ENCODE peak calls at places on chromosome 18, in six cellular contexts. V is fibroblast of mammary gland, D is small intestine, E is fibroblast of lung, P is astrocyte of the spinal cord, G is cardiac fibroblast. N is an unnamed sample.

GRCh38 chr18:9796933-9797549 is 88.7 kb upstream of the TXNDC2 start:
- DNase-seq in V (peak), D (no peak), E (no peak), P (no peak), G (no peak), N (peak)

GRCh38 chr18:1527805-1528204 is 623.1 kb downstream of the ADCYAP1 start:
- DNase-seq in V (no peak), D (no peak), E (no peak), P (no peak), G (no peak), N (no peak)

GRCh38 chr18:903703-904102 is 968 bp upstream of the ADCYAP1 start:
- DNase-seq in V (peak), D (peak), E (peak), P (peak), G (peak), N (no peak)

GRCh38 chr18:61992923-61993322 is 100.1 kb upstream of the RNF152 start:
- DNase-seq in V (peak), D (peak), E (peak), P (peak), G (peak), N (peak)

GRCh38 chr18:42183746-42184145 is 228.7 kb downstream of the PIK3C3 start:
- DNase-seq in V (peak), D (no peak), E (peak), P (peak), G (peak), N (peak)

GRCh38 chr18:58180172-58180571 is 136.1 kb downstream of the NEDD4L start:
- DNase-seq in V (no peak), D (peak), E (no peak), P (no peak), G (no peak), N (no peak)

GRCh38 chr18:79664525-79665125 is 15.0 kb upstream of the CTDP1 start:
- DNase-seq in V (peak), D (no peak), E (peak), P (peak), G (peak), N (peak)

GRCh38 chr18:35605686-35606417 is 24.3 kb downstream of the GALNT1 start:
- DNase-seq in V (peak), D (no peak), E (peak), P (peak), G (peak), N (no peak)

GRCh38 chr18:72638353-72638752 is 94.2 kb upstream of the CBLN2 start:
- DNase-seq in V (no peak), D (no peak), E (no peak), P (no peak), G (no peak), N (no peak)

GRCh38 chr18:66560092-66560491 is 43.8 kb downstream of the CDH19 start:
- DNase-seq in V (peak), D (peak), E (peak), P (peak), G (peak), N (peak)

GRCh38 chr18:11108956-11109355 is 40.4 kb downstream of the PIEZO2 start:
- DNase-seq in V (no peak), D (no peak), E (no peak), P (no peak), G (no peak), N (no peak)

GRCh38 chr18:80037300-80037699 is 3.1 kb downstream of the RBFA start:
- DNase-seq in V (no peak), D (no peak), E (no peak), P (no peak), G (no peak), N (no peak)

GRCh38 chr18:8515142-8515865 is 93.9 kb upstream of the RAB12 start:
- DNase-seq in V (no peak), D (no peak), E (no peak), P (no peak), G (no peak), N (no peak)

GRCh38 chr18:46555213-46555612 is 101.8 kb downstream of the LOXHD1 start:
- DNase-seq in V (no peak), D (no peak), E (no peak), P (no peak), G (no peak), N (no peak)

GRCh38 chr18:79332601-79333000 is 63.1 kb upstream of the NFATC1 start:
- DNase-seq in V (no peak), D (no peak), E (no peak), P (no peak), G (no peak), N (no peak)

GRCh38 chr18:56962322-56962721 is 184.6 kb upstream of the BOD1L2 start:
- DNase-seq in V (no peak), D (no peak), E (no peak), P (no peak), G (no peak), N (no peak)

GRCh38 chr18:33746261-33746660 is 168.2 kb downstream of the ASXL3 start:
- DNase-seq in V (no peak), D (no peak), E (no peak), P (no peak), G (no peak), N (no peak)

GRCh38 chr18:9259148-9259547 is 75.4 kb upstream of the TWSG1 start:
- DNase-seq in V (no peak), D (no peak), E (no peak), P (no peak), G (no peak), N (no peak)

GRCh38 chr18:38611036-38611964 is 1045.7 kb upstream of the CELF4 start:
- DNase-seq in V (no peak), D (no peak), E (no peak), P (no peak), G (no peak), N (no peak)

GRCh38 chr18:55038162-55038561 is 78.9 kb upstream of the CCDC68 start:
- DNase-seq in V (peak), D (no peak), E (peak), P (peak), G (no peak), N (peak)

GRCh38 chr18:63158012-63158631 is 161.4 kb downstream of the BCL2 start:
- DNase-seq in V (no peak), D (no peak), E (no peak), P (no peak), G (no peak), N (no peak)

GRCh38 chr18:63160172-63160995 is 159.2 kb downstream of the BCL2 start:
- DNase-seq in V (no peak), D (no peak), E (no peak), P (no peak), G (peak), N (no peak)

GRCh38 chr18:63158676-63159291 is 160.8 kb downstream of the BCL2 start:
- DNase-seq in V (no peak), D (no peak), E (no peak), P (no peak), G (no peak), N (no peak)

GRCh38 chr18:63161032-63161727 is 158.4 kb downstream of the BCL2 start:
- DNase-seq in V (no peak), D (no peak), E (peak), P (no peak), G (no peak), N (no peak)

DNA sequence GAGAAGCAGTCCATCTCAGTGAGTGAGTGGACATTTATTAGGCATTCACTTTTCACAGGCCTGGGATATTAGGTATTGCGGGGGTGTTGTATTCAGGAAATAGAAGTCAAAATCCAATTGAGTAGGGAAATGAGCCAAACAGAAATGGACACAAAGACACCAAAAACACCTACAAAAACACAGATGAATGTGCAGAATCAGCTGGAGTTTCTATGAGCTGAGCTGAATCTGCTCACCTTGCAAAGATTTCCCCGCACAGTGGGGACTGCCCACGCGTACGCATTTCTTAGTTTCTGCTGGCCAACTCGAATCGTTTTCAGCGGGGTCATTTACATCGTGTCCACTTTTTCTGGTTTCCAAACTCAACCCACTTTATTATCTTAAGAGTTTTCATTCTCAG is 160.0 kb downstream of the BCL2 start:
- DNase-seq in V (no peak), D (no peak), E (no peak), P (no peak), G (no peak), N (no peak)
- H3K4me3 ChIP-seq in V (no peak), D (no peak), E (no peak), P (no peak), G (no peak), N (no peak)

GRCh38 chr18:37565985-37566478 is 434 bp upstream of the CELF4 start:
- DNase-seq in V (peak), D (no peak), E (peak), P (peak), G (peak), N (peak)
- H3K4me3 ChIP-seq in V (no peak), D (peak), E (no peak), P (peak), G (peak), N (peak)

GRCh38 chr18:22550366-22550765 is 132.7 kb upstream of the CTAGE1 start:
- DNase-seq in V (peak), D (no peak), E (peak), P (no peak), G (no peak), N (peak)
- H3K4me3 ChIP-seq in V (no peak), D (no peak), E (no peak), P (no peak), G (no peak), N (no peak)

DNA sequence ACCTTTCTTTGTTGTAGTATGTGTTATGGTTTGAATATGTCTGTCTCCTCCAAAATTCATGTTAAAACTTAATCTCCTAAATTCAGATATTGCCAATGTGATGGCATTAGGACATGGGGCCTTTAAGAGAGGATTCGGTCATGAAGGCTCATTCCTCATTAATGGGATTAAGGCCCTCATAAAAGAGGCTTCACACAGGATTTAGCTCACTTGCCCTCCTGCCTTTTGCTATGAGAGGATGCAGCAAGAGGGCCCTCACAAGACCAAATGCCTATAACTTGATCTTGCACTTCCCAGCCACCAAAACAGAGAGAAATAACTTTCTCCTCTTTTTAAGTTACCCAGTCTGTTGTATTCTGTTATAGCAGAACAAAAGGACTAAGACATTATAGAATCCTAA is 19.7 kb downstream of the ZBTB14 start:
- DNase-seq in V (no peak), D (no peak), E (no peak), P (no peak), G (no peak), N (no peak)
- H3K4me3 ChIP-seq in V (no peak), D (no peak), E (no peak), P (no peak), G (no peak), N (no peak)

DNA sequence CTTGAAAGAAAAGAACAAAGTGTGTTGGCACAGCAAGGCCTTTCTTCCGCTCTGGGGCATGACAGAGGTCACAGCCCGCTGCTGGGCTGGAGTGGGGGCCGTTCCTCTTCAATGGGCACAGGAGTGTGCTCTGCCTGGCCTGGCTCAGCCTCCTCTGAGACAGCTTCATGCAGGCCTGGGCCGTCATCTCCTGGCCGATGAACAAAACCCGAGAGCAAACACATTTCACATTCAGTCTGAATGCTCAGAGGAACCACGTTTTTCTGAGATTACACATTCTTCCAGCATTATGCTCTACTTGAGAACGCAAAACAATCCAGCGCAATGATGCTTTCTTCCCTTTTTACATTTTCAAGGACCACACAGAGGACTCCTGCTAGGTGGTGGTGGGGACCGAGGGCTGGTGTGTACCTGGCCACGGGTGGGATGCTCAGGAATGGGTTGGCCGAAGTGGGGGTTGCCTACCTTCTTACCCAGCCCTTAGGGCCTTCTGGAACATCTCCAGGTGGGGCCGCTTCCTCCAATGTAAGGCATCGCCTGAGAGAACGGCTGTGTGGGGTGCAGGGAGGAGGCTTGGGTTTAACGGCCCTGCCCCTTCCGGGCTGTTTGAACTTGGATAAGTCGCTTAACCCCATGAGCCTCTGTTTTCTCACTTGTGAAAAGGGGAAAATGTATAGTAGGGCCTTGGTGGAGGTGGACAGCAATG is 34.8 kb downstream of the EMILIN2 start:
- DNase-seq in V (peak), D (no peak), E (peak), P (peak), G (peak), N (peak)
- H3K4me3 ChIP-seq in V (no peak), D (no peak), E (no peak), P (no peak), G (no peak), N (peak)

DNA sequence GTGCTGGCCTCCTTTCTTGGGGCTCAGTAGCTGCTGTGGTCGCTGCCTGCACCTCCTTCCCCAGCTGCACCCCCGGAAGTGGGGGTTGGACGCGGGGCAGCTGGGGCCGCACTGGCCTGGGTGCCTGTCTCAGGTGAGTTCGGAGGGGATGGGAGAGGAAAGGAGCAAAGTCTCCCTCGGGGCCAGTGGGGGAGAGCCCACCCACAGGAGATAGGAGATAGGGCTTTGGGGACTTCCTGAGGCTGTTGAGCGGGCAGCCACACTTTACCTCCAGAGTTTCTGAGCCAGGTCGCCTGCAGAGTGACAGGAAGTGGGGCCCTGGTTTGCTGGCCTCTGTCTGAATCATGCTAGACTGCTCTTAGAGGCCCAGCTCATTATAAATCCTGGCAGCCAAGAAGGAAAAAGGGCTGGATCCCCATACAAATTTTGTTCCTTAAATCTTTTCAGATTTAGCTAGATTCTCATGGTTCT is 8.1 kb downstream of the MBP start:
- DNase-seq in V (no peak), D (peak), E (peak), P (peak), G (no peak), N (no peak)
- H3K4me3 ChIP-seq in V (no peak), D (no peak), E (no peak), P (no peak), G (no peak), N (no peak)

GRCh38 chr18:75132068-75132467 is 76.9 kb downstream of the PTGR3 start:
- DNase-seq in V (no peak), D (no peak), E (no peak), P (no peak), G (no peak), N (no peak)
- H3K4me3 ChIP-seq in V (no peak), D (no peak), E (no peak), P (no peak), G (no peak), N (no peak)

GRCh38 chr18:21706386-21706865 is 1.9 kb upstream of the ABHD3 start:
- DNase-seq in V (no peak), D (no peak), E (no peak), P (no peak), G (no peak), N (no peak)

GRCh38 chr18:21704603-21705364 is at the start of gene ABHD3:
- DNase-seq in V (peak), D (peak), E (peak), P (peak), G (peak), N (peak)

GRCh38 chr18:21701621-21702020 is 3.0 kb downstream of the ABHD3 start:
- DNase-seq in V (no peak), D (no peak), E (no peak), P (no peak), G (no peak), N (no peak)

GRCh38 chr18:21702602-21703001 is 2.0 kb downstream of the ABHD3 start:
- DNase-seq in V (no peak), D (peak), E (peak), P (no peak), G (no peak), N (no peak)

GRCh38 chr18:21703241-21703820 is 1.2 kb downstream of the ABHD3 start:
- DNase-seq in V (no peak), D (peak), E (peak), P (no peak), G (peak), N (no peak)
- H3K4me3 ChIP-seq in V (peak), D (peak), E (peak), P (peak), G (peak), N (peak)

GRCh38 chr18:37254256-37254880 is 311.2 kb downstream of the CELF4 start:
- DNase-seq in V (no peak), D (peak), E (no peak), P (no peak), G (no peak), N (no peak)

GRCh38 chr18:37254973-37255372 is 310.6 kb downstream of the CELF4 start:
- DNase-seq in V (no peak), D (no peak), E (no peak), P (no peak), G (no peak), N (no peak)

GRCh38 chr18:37252854-37253396 is 312.7 kb downstream of the CELF4 start:
- DNase-seq in V (no peak), D (peak), E (no peak), P (no peak), G (no peak), N (no peak)

GRCh38 chr18:37252342-37252741 is 313.3 kb downstream of the CELF4 start:
- DNase-seq in V (no peak), D (no peak), E (no peak), P (no peak), G (no peak), N (no peak)

GRCh38 chr18:37253424-37254255 is 312.0 kb downstream of the CELF4 start:
- DNase-seq in V (no peak), D (peak), E (no peak), P (no peak), G (no peak), N (no peak)
- H3K4me3 ChIP-seq in V (no peak), D (peak), E (no peak), P (peak), G (no peak), N (no peak)

DNA sequence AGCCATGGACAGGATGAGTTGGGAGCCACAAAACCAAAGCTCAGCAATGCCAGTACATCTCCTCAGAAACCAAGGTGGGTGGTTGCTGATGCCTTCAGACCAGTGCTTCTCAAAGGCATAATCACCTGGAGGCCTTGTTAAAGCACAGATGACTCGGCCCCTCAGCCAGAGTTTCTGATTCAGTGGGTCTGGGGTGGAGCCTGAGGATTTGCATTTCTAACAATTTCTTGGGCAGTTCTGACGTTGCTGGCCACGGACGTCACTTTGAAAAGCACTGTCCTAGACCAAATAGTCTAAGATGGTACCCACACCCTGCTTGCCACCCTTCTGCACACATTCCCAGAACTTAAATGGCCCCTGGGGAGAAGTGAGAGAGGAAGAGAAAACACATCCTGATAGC is 24.1 kb upstream of the CDH2 start:
- DNase-seq in V (no peak), D (no peak), E (no peak), P (no peak), G (no peak), N (no peak)
- H3K4me3 ChIP-seq in V (no peak), D (no peak), E (no peak), P (no peak), G (no peak), N (no peak)